ENCODE peak calls at places on chromosomes 13 and 19, in six cellular contexts. Z is HEK293T, R is Peyer's patch, C is caudate nucleus, L is PC-3, G is cardiac muscle cell. N is an unnamed sample.

GRCh38 chr13:109162248-109163051 is 533.0 kb downstream of the MYO16 start:
- DNase-seq in Z (no peak), R (peak; percentile 45), C (no peak), L (peak; percentile 73), G (no peak), N (peak; percentile 10)

GRCh38 chr13:101623469-101624209 is 171.2 kb downstream of the ITGBL1 start:
- DNase-seq in Z (no peak), R (no peak), C (no peak), L (peak; percentile 67), G (no peak), N (no peak)

GRCh38 chr19:13262450-13262849 is 112.2 kb downstream of the IER2 start:
- DNase-seq in Z (peak; percentile 52), R (no peak), C (no peak), L (peak; percentile 88), G (peak; percentile 69), N (peak; percentile 21)

GRCh38 chr13:70896136-70896535 is 787.9 kb upstream of the KLHL1 start:
- DNase-seq in Z (no peak), R (no peak), C (no peak), L (no peak), G (no peak), N (no peak)

GRCh38 chr13:100810991-100811390 is 136.4 kb upstream of the TMTC4 start:
- DNase-seq in Z (no peak), R (no peak), C (no peak), L (no peak), G (no peak), N (no peak)

GRCh38 chr13:44921931-44922758 is 67.1 kb downstream of the NUFIP1 start:
- DNase-seq in Z (no peak), R (no peak), C (no peak), L (peak; percentile 91), G (peak; percentile 95), N (peak; percentile 80)

GRCh38 chr19:40603071-40603718 is 2.0 kb downstream of the LTBP4 start:
- DNase-seq in Z (no peak), R (no peak), C (no peak), L (peak; percentile 31), G (peak; percentile 73), N (no peak)

GRCh38 chr13:31860002-31860401 is 120.7 kb downstream of the RXFP2 start:
- DNase-seq in Z (no peak), R (no peak), C (peak; percentile 23), L (no peak), G (no peak), N (no peak)

GRCh38 chr19:31500921-31501320 is 151.7 kb upstream of the TSHZ3 start:
- DNase-seq in Z (no peak), R (no peak), C (no peak), L (no peak), G (no peak), N (no peak)

GRCh38 chr19:28934626-28935025 is 278.3 kb downstream of the UQCRFS1 start:
- DNase-seq in Z (no peak), R (no peak), C (no peak), L (no peak), G (peak; percentile 13), N (no peak)

GRCh38 chr13:95660981-95661581 is 15.9 kb upstream of the DNAJC3 start:
- DNase-seq in Z (peak; percentile 25), R (no peak), C (no peak), L (peak; percentile 64), G (peak; percentile 68), N (peak; percentile 35)

GRCh38 chr13:46782066-46782465 is 14.9 kb downstream of the ESD start:
- DNase-seq in Z (no peak), R (no peak), C (no peak), L (no peak), G (no peak), N (no peak)

GRCh38 chr13:113589251-113589960 is 4.9 kb downstream of the TFDP1 start:
- DNase-seq in Z (no peak), R (no peak), C (no peak), L (no peak), G (no peak), N (no peak)

GRCh38 chr13:76339649-76340048 is 546.6 kb downstream of the KCTD12 start:
- DNase-seq in Z (no peak), R (no peak), C (no peak), L (no peak), G (no peak), N (no peak)

GRCh38 chr19:48513289-48514122 is 1.9 kb upstream of the LMTK3 start:
- DNase-seq in Z (peak; percentile 81), R (peak; percentile 81), C (peak; percentile 89), L (peak; percentile 64), G (peak; percentile 74), N (peak; percentile 73)

GRCh38 chr13:24997367-24997967 is 98.5 kb upstream of the PABPC3 start:
- DNase-seq in Z (peak; percentile 5), R (peak; percentile 31), C (no peak), L (peak; percentile 64), G (peak; percentile 47), N (peak; percentile 26)

GRCh38 chr19:48480151-48480475 is 10.9 kb downstream of the CYTH2 start:
- DNase-seq in Z (no peak), R (peak; percentile 43), C (peak; percentile 70), L (no peak), G (peak; percentile 46), N (peak; percentile 65)

GRCh38 chr13:49524740-49525501 is 29.2 kb downstream of the PHF11 start:
- DNase-seq in Z (no peak), R (no peak), C (no peak), L (peak; percentile 11), G (no peak), N (no peak)

GRCh38 chr13:76820759-76821158 is 65.4 kb downstream of the KCTD12 start:
- DNase-seq in Z (no peak), R (no peak), C (no peak), L (no peak), G (peak; percentile 59), N (peak; percentile 28)

GRCh38 chr19:3862826-3863500 is 5.9 kb downstream of the ZFR2 start:
- DNase-seq in Z (no peak), R (no peak), C (no peak), L (no peak), G (no peak), N (no peak)

GRCh38 chr19:39160523-39160861 is 34.9 kb downstream of the PAK4 start:
- DNase-seq in Z (no peak), R (no peak), C (no peak), L (peak; percentile 58), G (peak; percentile 84), N (peak; percentile 64)

GRCh38 chr13:44719857-44720671 is 143.9 kb upstream of the TSC22D1 start:
- DNase-seq in Z (no peak), R (no peak), C (no peak), L (peak; percentile 74), G (peak; percentile 90), N (peak; percentile 8)

GRCh38 chr13:30932481-30933333 is at the start of gene TEX26:
- DNase-seq in Z (no peak), R (no peak), C (no peak), L (no peak), G (peak; percentile 58), N (no peak)

GRCh38 chr13:48493851-48494250 is 39.0 kb downstream of the RCBTB2 start:
- DNase-seq in Z (no peak), R (no peak), C (no peak), L (peak; percentile 91), G (peak; percentile 66), N (no peak)

GRCh38 chr19:45769821-45770191 is 754 bp upstream of the SIX5 start:
- DNase-seq in Z (no peak), R (peak; percentile 58), C (peak; percentile 77), L (no peak), G (no peak), N (peak; percentile 60)

GRCh38 chr13:95833713-95834112 is 156.8 kb downstream of the DNAJC3 start:
- DNase-seq in Z (no peak), R (no peak), C (no peak), L (peak; percentile 33), G (peak; percentile 43), N (no peak)

GRCh38 chr19:4910594-4911273 is 1.4 kb downstream of the UHRF1 start:
- DNase-seq in Z (no peak), R (peak; percentile 41), C (no peak), L (peak; percentile 80), G (peak; percentile 75), N (no peak)

GRCh38 chr19:12947702-12948596 is 2.3 kb downstream of the RAD23A start:
- DNase-seq in Z (no peak), R (no peak), C (no peak), L (no peak), G (no peak), N (no peak)

GRCh38 chr19:28289294-28290063 is 923.5 kb downstream of the UQCRFS1 start:
- DNase-seq in Z (no peak), R (no peak), C (peak; percentile 45), L (no peak), G (peak; percentile 51), N (peak; percentile 61)

GRCh38 chr19:41351339-41352245 is 2.1 kb downstream of the TGFB1 start:
- DNase-seq in Z (peak; percentile 56), R (peak; percentile 93), C (peak; percentile 27), L (peak; percentile 35), G (peak; percentile 63), N (no peak)

GRCh38 chr13:32125746-32126145 is 94.2 kb downstream of the FRY start:
- DNase-seq in Z (no peak), R (no peak), C (no peak), L (peak; percentile 44), G (peak; percentile 33), N (no peak)

GRCh38 chr13:78194904-78195639 is 276.4 kb upstream of the EDNRB start:
- DNase-seq in Z (no peak), R (no peak), C (no peak), L (peak; percentile 20), G (peak; percentile 0), N (no peak)

GRCh38 chr13:59874973-59875372 is 288.8 kb downstream of the DIAPH3 start:
- DNase-seq in Z (no peak), R (no peak), C (no peak), L (no peak), G (no peak), N (no peak)

GRCh38 chr13:49610176-49610575 is 18.1 kb upstream of the ARL11 start:
- DNase-seq in Z (no peak), R (no peak), C (no peak), L (no peak), G (no peak), N (no peak)

GRCh38 chr19:49347835-49348234 is 12.6 kb downstream of the CD37 start:
- DNase-seq in Z (peak; percentile 58), R (no peak), C (no peak), L (peak; percentile 58), G (peak; percentile 67), N (no peak)

GRCh38 chr13:50277127-50277526 is 261.9 kb downstream of the KCNRG start:
- DNase-seq in Z (no peak), R (no peak), C (no peak), L (no peak), G (no peak), N (no peak)

GRCh38 chr13:113815151-113816058 is 48.5 kb downstream of the GAS6 start:
- DNase-seq in Z (no peak), R (no peak), C (no peak), L (peak; percentile 42), G (no peak), N (no peak)

GRCh38 chr19:34502582-34503545 is 21.3 kb downstream of the WTIP start:
- DNase-seq in Z (no peak), R (peak; percentile 11), C (no peak), L (no peak), G (no peak), N (no peak)